ENCODE peak calls at places on chromosomes 13 and 19, in eight cellular contexts. O is neural crest cell; K is gastrocnemius medialis; F is Kasumi-1; W is brain microvascular endothelial cell; U is mammary epithelial cell; P is NCI-H2081; Y is naive thymus-derived CD8-positive, alpha-beta T cell. L is an unnamed sample.

GRCh38 chr13:19782049-19782726 is 557 bp downstream of the PSPC1 start:
- DNase-seq in O (peak), K (peak), F (no peak), W (peak), U (peak), P (peak), Y (peak), L (peak)

GRCh38 chr19:18650048-18650435 is 13.2 kb downstream of the KLHL26 start:
- DNase-seq in O (no peak), K (peak), F (no peak), W (peak), U (no peak), P (no peak), Y (no peak), L (no peak)

GRCh38 chr19:4199699-4200293 is 17.3 kb downstream of the ANKRD24 start:
- DNase-seq in O (no peak), K (no peak), F (no peak), W (no peak), U (no peak), P (no peak), Y (no peak), L (no peak)

GRCh38 chr13:27791146-27791900 is 960 bp upstream of the GSX1 start:
- DNase-seq in O (no peak), K (no peak), F (no peak), W (no peak), U (no peak), P (peak), Y (no peak), L (no peak)

GRCh38 chr19:48511321-48511731 is 309 bp downstream of the LMTK3 start:
- DNase-seq in O (no peak), K (no peak), F (no peak), W (no peak), U (no peak), P (no peak), Y (no peak), L (no peak)

GRCh38 chr13:90272356-90272755 is 1075.1 kb upstream of the MIR17HG start:
- DNase-seq in O (no peak), K (no peak), F (no peak), W (no peak), U (peak), P (no peak), Y (no peak), L (no peak)

GRCh38 chr19:54493967-54494585 is 8.6 kb upstream of the LAIR2 start:
- DNase-seq in O (no peak), K (no peak), F (no peak), W (no peak), U (no peak), P (no peak), Y (no peak), L (no peak)

GRCh38 chr19:11324079-11324661 is 15.3 kb downstream of the RAB3D start:
- DNase-seq in O (no peak), K (peak), F (peak), W (peak), U (peak), P (peak), Y (peak), L (no peak)

GRCh38 chr13:91467236-91467635 is 68.8 kb downstream of the GPC5 start:
- DNase-seq in O (no peak), K (no peak), F (no peak), W (no peak), U (no peak), P (no peak), Y (no peak), L (no peak)

GRCh38 chr19:51798958-51799310 is 4.0 kb downstream of the FPR3 start:
- DNase-seq in O (no peak), K (peak), F (peak), W (no peak), U (no peak), P (no peak), Y (no peak), L (no peak)

GRCh38 chr13:29922281-29922821 is 71.9 kb upstream of the UBL3 start:
- DNase-seq in O (no peak), K (no peak), F (no peak), W (no peak), U (peak), P (no peak), Y (no peak), L (no peak)

GRCh38 chr19:14463747-14464146 is 11.4 kb downstream of the PTGER1 start:
- DNase-seq in O (no peak), K (no peak), F (no peak), W (no peak), U (no peak), P (no peak), Y (no peak), L (no peak)

GRCh38 chr19:6754136-6754535 is 13.1 kb downstream of the SH2D3A start:
- DNase-seq in O (no peak), K (no peak), F (no peak), W (no peak), U (no peak), P (no peak), Y (no peak), L (no peak)

GRCh38 chr19:3154957-3155736 is 19.3 kb downstream of the GNA15 start:
- DNase-seq in O (no peak), K (peak), F (peak), W (peak), U (peak), P (no peak), Y (peak), L (peak)

GRCh38 chr19:48745208-48745995 is 1.3 kb downstream of the IZUMO1 start:
- DNase-seq in O (peak), K (peak), F (peak), W (peak), U (peak), P (peak), Y (peak), L (peak)

GRCh38 chr13:30158774-30159445 is 148.4 kb downstream of the KATNAL1 start:
- DNase-seq in O (no peak), K (no peak), F (no peak), W (peak), U (no peak), P (no peak), Y (no peak), L (peak)

GRCh38 chr19:13597625-13598024 is 91.3 kb upstream of the CACNA1A start:
- DNase-seq in O (peak), K (no peak), F (peak), W (peak), U (peak), P (peak), Y (peak), L (peak)

GRCh38 chr19:49932731-49933131 is 3.4 kb upstream of the NUP62 start:
- DNase-seq in O (no peak), K (no peak), F (no peak), W (no peak), U (no peak), P (no peak), Y (no peak), L (peak)

GRCh38 chr13:20904908-20905307 is 2.4 kb upstream of the XPO4 start:
- DNase-seq in O (no peak), K (no peak), F (no peak), W (no peak), U (no peak), P (no peak), Y (no peak), L (no peak)

GRCh38 chr19:1935484-1936208 is 5.3 kb upstream of the CSNK1G2 start:
- DNase-seq in O (no peak), K (peak), F (peak), W (no peak), U (peak), P (no peak), Y (no peak), L (no peak)

GRCh38 chr13:71621152-71622124 is 245.6 kb downstream of the DACH1 start:
- DNase-seq in O (no peak), K (no peak), F (no peak), W (no peak), U (no peak), P (peak), Y (no peak), L (no peak)

GRCh38 chr13:105634059-105634458 is 901.4 kb downstream of the EFNB2 start:
- DNase-seq in O (no peak), K (no peak), F (no peak), W (peak), U (no peak), P (no peak), Y (no peak), L (no peak)

GRCh38 chr13:72043361-72043760 is 176.4 kb upstream of the DACH1 start:
- DNase-seq in O (no peak), K (no peak), F (no peak), W (no peak), U (no peak), P (no peak), Y (no peak), L (no peak)

GRCh38 chr13:98189841-98190505 is 12.9 kb upstream of the RNF113B start:
- DNase-seq in O (no peak), K (no peak), F (peak), W (no peak), U (no peak), P (no peak), Y (no peak), L (no peak)

GRCh38 chr13:44271915-44272341 is 101.7 kb upstream of the SERP2 start:
- DNase-seq in O (no peak), K (peak), F (no peak), W (no peak), U (no peak), P (no peak), Y (no peak), L (no peak)

GRCh38 chr13:49248433-49249002 is 793 bp downstream of the CDADC1 start:
- DNase-seq in O (no peak), K (no peak), F (peak), W (peak), U (peak), P (no peak), Y (no peak), L (peak)

GRCh38 chr19:4896372-4896771 is 6.3 kb downstream of the ARRDC5 start:
- DNase-seq in O (no peak), K (peak), F (no peak), W (peak), U (peak), P (no peak), Y (no peak), L (no peak)

GRCh38 chr19:9877775-9878510 is 42.8 kb downstream of the PIN1 start:
- DNase-seq in O (no peak), K (no peak), F (no peak), W (peak), U (peak), P (no peak), Y (no peak), L (no peak)

GRCh38 chr13:42384265-42384664 is 112.3 kb downstream of the AKAP11 start:
- DNase-seq in O (no peak), K (no peak), F (no peak), W (no peak), U (peak), P (no peak), Y (no peak), L (no peak)

GRCh38 chr13:105139380-105140285 is 1395.8 kb downstream of the EFNB2 start:
- DNase-seq in O (no peak), K (peak), F (peak), W (peak), U (no peak), P (peak), Y (peak), L (peak)

GRCh38 chr13:59312776-59313175 is 851.0 kb downstream of the DIAPH3 start:
- DNase-seq in O (no peak), K (no peak), F (no peak), W (no peak), U (no peak), P (no peak), Y (no peak), L (no peak)

GRCh38 chr13:20175907-20176652 is 15.2 kb upstream of the GJA3 start:
- DNase-seq in O (no peak), K (no peak), F (no peak), W (no peak), U (no peak), P (no peak), Y (no peak), L (no peak)

GRCh38 chr19:56712609-56713008 is 41.1 kb upstream of the ZNF835 start:
- DNase-seq in O (no peak), K (no peak), F (no peak), W (no peak), U (no peak), P (peak), Y (no peak), L (no peak)

GRCh38 chr19:58381460-58382220 is 810 bp upstream of the ZNF837 start:
- DNase-seq in O (no peak), K (no peak), F (no peak), W (no peak), U (no peak), P (no peak), Y (no peak), L (no peak)

GRCh38 chr19:40571831-40572495 is 4.7 kb upstream of the SHKBP1 start:
- DNase-seq in O (no peak), K (no peak), F (no peak), W (no peak), U (no peak), P (no peak), Y (no peak), L (no peak)

GRCh38 chr13:27583645-27584044 is 36.7 kb downstream of the LNX2 start:
- DNase-seq in O (no peak), K (no peak), F (no peak), W (peak), U (no peak), P (no peak), Y (no peak), L (no peak)

GRCh38 chr19:16462757-16463250 is 9.0 kb downstream of the EPS15L1 start:
- DNase-seq in O (no peak), K (peak), F (no peak), W (no peak), U (peak), P (no peak), Y (no peak), L (no peak)

GRCh38 chr19:5443723-5444122 is 11.5 kb upstream of the ZNRF4 start:
- DNase-seq in O (no peak), K (no peak), F (no peak), W (no peak), U (no peak), P (no peak), Y (no peak), L (no peak)

GRCh38 chr19:17260842-17261325 is 3.7 kb downstream of the USHBP1 start:
- DNase-seq in O (peak), K (peak), F (peak), W (peak), U (peak), P (peak), Y (peak), L (peak)